ENCODE peak calls at places on chromosome 18, in nine cellular contexts. U, S, C, W, L, A, D, K and Z are unnamed samples.

GRCh38 chr18:63947051-63947790 is 1.9 kb upstream of the HMSD start:
- DNase-seq in U (no peak), S (no peak), W (no peak), C (no peak), A (no peak), K (no peak), D (no peak), L (no peak), Z (peak)

GRCh38 chr18:58254873-58255511 is 211.0 kb downstream of the NEDD4L start:
- DNase-seq in A (no peak), U (no peak), D (no peak), L (no peak), W (no peak), S (peak), C (peak), K (no peak), Z (no peak)

GRCh38 chr18:6920099-6920955 is 190.8 kb downstream of the ARHGAP28 start:
- DNase-seq in A (peak), C (no peak), U (peak), D (peak), L (peak), W (peak), K (peak), S (peak), Z (peak)

GRCh38 chr18:8397034-8397433 is 212.2 kb upstream of the RAB12 start:
- DNase-seq in W (no peak), K (no peak), U (no peak), A (no peak), L (no peak), D (no peak), C (no peak), S (no peak), Z (no peak)

GRCh38 chr18:48828713-48829442 is 121.9 kb downstream of the SMAD7 start:
- DNase-seq in A (no peak), S (no peak), U (no peak), L (peak), K (no peak), W (no peak), C (no peak), D (no peak), Z (no peak)

GRCh38 chr18:12922266-12922665 is 25.5 kb upstream of the SEH1L start:
- DNase-seq in D (no peak), U (no peak), K (no peak), L (no peak), S (no peak), C (no peak), W (no peak), A (no peak), Z (no peak)

GRCh38 chr18:8212893-8213805 is 396.1 kb upstream of the RAB12 start:
- DNase-seq in U (no peak), C (no peak), S (no peak), W (no peak), K (peak), A (peak), L (no peak), D (peak), Z (no peak)

GRCh38 chr18:28718696-28719095 is 541.8 kb upstream of the CDH2 start:
- DNase-seq in D (no peak), S (no peak), A (no peak), K (no peak), L (no peak), U (no peak), C (no peak), W (no peak), Z (no peak)

GRCh38 chr18:63233334-63233733 is 86.2 kb downstream of the BCL2 start:
- DNase-seq in U (no peak), D (no peak), W (no peak), S (no peak), K (no peak), L (no peak), A (no peak), C (no peak), Z (no peak)

GRCh38 chr18:77361382-77361781 is 111.7 kb downstream of the GALR1 start:
- DNase-seq in L (no peak), W (no peak), D (no peak), K (no peak), A (no peak), S (no peak), U (no peak), C (no peak), Z (no peak)

GRCh38 chr18:31516432-31516831 is 18.5 kb downstream of the DSG2 start:
- DNase-seq in W (no peak), D (no peak), U (no peak), S (no peak), C (no peak), K (no peak), L (no peak), A (no peak), Z (no peak)

GRCh38 chr18:3970929-3971328 is 484.2 kb downstream of the DLGAP1 start:
- DNase-seq in A (no peak), W (no peak), U (no peak), K (no peak), D (no peak), C (no peak), L (peak), S (no peak), Z (no peak)

GRCh38 chr18:8479826-8480225 is 129.4 kb upstream of the RAB12 start:
- DNase-seq in D (no peak), K (no peak), A (no peak), U (no peak), C (peak), W (no peak), S (no peak), L (no peak), Z (no peak)

GRCh38 chr18:8260319-8260718 is 348.9 kb upstream of the RAB12 start:
- DNase-seq in W (no peak), C (no peak), D (no peak), K (peak), L (no peak), S (no peak), U (no peak), A (no peak), Z (peak)

GRCh38 chr18:48621240-48621639 is 82.4 kb downstream of the CTIF start:
- DNase-seq in U (no peak), C (no peak), W (peak), D (peak), K (peak), L (no peak), A (no peak), S (no peak), Z (peak)

GRCh38 chr18:26757263-26758019 is 108.1 kb downstream of the AQP4 start:
- DNase-seq in A (no peak), L (no peak), W (no peak), C (no peak), K (no peak), U (no peak), S (peak), D (peak), Z (no peak)

GRCh38 chr18:7592305-7593071 is 25.4 kb downstream of the PTPRM start:
- DNase-seq in S (no peak), W (no peak), K (no peak), C (no peak), D (no peak), L (peak), U (no peak), A (no peak), Z (no peak)

GRCh38 chr18:76377359-76377756 is 117.7 kb downstream of the ZNF516 start:
- DNase-seq in D (no peak), L (no peak), U (no peak), C (no peak), W (no peak), A (no peak), K (no peak), S (no peak), Z (no peak)

GRCh38 chr18:32469691-32470131 is 971 bp downstream of the GAREM1 start:
- DNase-seq in S (no peak), K (no peak), C (no peak), A (no peak), W (no peak), L (no peak), D (no peak), U (no peak), Z (peak)

GRCh38 chr18:48814490-48815181 is 136.1 kb downstream of the SMAD7 start:
- DNase-seq in A (no peak), L (no peak), C (no peak), S (no peak), K (no peak), W (no peak), D (no peak), U (no peak), Z (peak)

GRCh38 chr18:55314031-55314430 is 274.0 kb downstream of the TCF4 start:
- DNase-seq in K (no peak), S (no peak), C (no peak), L (no peak), W (no peak), U (no peak), A (no peak), D (no peak), Z (no peak)

GRCh38 chr18:73199151-73199550 is 331.4 kb upstream of the NETO1 start:
- DNase-seq in W (no peak), K (no peak), L (no peak), U (no peak), S (no peak), D (no peak), C (no peak), A (no peak), Z (no peak)

GRCh38 chr18:74283255-74283554 is 8.6 kb downstream of the CYB5A start:
- DNase-seq in A (no peak), U (no peak), D (no peak), L (no peak), K (no peak), C (no peak), W (no peak), S (no peak), Z (peak)

GRCh38 chr18:31101148-31102019 is 837 bp downstream of the DSC2 start:
- DNase-seq in L (peak), A (no peak), K (no peak), C (peak), U (peak), W (no peak), D (peak), S (peak), Z (peak)

GRCh38 chr18:25299899-25300298 is 52.1 kb downstream of the ZNF521 start:
- DNase-seq in A (no peak), C (no peak), U (no peak), S (no peak), W (no peak), K (no peak), L (no peak), D (no peak), Z (no peak)

GRCh38 chr18:24188120-24188519 is 49.3 kb downstream of the CABYR start:
- DNase-seq in C (no peak), W (no peak), U (no peak), L (no peak), A (no peak), D (no peak), S (no peak), K (no peak), Z (no peak)

GRCh38 chr18:34098109-34098508 is 126.6 kb downstream of the NOL4 start:
- DNase-seq in A (no peak), U (no peak), C (no peak), W (no peak), D (no peak), K (no peak), L (no peak), S (no peak), Z (no peak)

GRCh38 chr18:41875094-41875780 is 79.8 kb upstream of the PIK3C3 start:
- DNase-seq in C (no peak), L (no peak), D (no peak), W (peak), A (no peak), U (no peak), K (peak), S (no peak), Z (no peak)

GRCh38 chr18:63320690-63321265 is 1.2 kb upstream of the BCL2 start:
- DNase-seq in L (peak), K (no peak), A (no peak), C (peak), U (peak), S (peak), W (no peak), D (peak), Z (peak)

GRCh38 chr18:27500531-27500930 is 315.4 kb upstream of the CHST9 start:
- DNase-seq in L (no peak), C (no peak), K (no peak), S (no peak), D (no peak), W (no peak), A (no peak), U (no peak), Z (no peak)

GRCh38 chr18:48137354-48138208 is 207.1 kb upstream of the SMAD2 start:
- DNase-seq in L (no peak), U (peak), D (no peak), A (no peak), W (no peak), S (no peak), K (no peak), C (no peak), Z (no peak)

GRCh38 chr18:41864216-41864615 is 90.8 kb upstream of the PIK3C3 start:
- DNase-seq in D (no peak), A (no peak), S (no peak), C (no peak), K (no peak), U (no peak), W (no peak), L (no peak), Z (no peak)

GRCh38 chr18:79760881-79761280 is 36.9 kb upstream of the KCNG2 start:
- DNase-seq in W (no peak), A (no peak), C (no peak), U (no peak), L (no peak), K (no peak), S (no peak), D (no peak), Z (no peak)

GRCh38 chr18:59140287-59140885 is 702 bp downstream of the SEC11C start:
- DNase-seq in K (peak), D (peak), L (peak), S (peak), W (no peak), C (no peak), A (no peak), U (no peak), Z (peak)

GRCh38 chr18:77131652-77132368 is 773 bp downstream of the MBP start:
- DNase-seq in C (peak), L (peak), K (peak), S (peak), D (peak), A (no peak), W (no peak), U (peak), Z (peak)

GRCh38 chr18:79531926-79532689 is 136.4 kb downstream of the NFATC1 start:
- DNase-seq in S (no peak), W (no peak), D (no peak), A (no peak), U (no peak), K (no peak), L (no peak), C (no peak), Z (no peak)

GRCh38 chr18:75023473-75023872 is 185.5 kb downstream of the PTGR3 start:
- DNase-seq in C (no peak), W (no peak), L (no peak), K (no peak), A (no peak), D (no peak), S (no peak), U (no peak), Z (no peak)